ENCODE peak calls at places on chromosome 19, in four cellular contexts. D, F, Q and O are unnamed samples.

GRCh38 chr19:13727798-13728197 is 36.5 kb upstream of the MRI1 start:
- DNase-seq in D (peak), F (no peak), Q (no peak), O (no peak)

GRCh38 chr19:36140289-36141038 is 598 bp downstream of the CAPNS1 start:
- DNase-seq in D (peak), F (peak), Q (peak), O (peak)

GRCh38 chr19:36259211-36259610 is 44.3 kb downstream of the ZNF146 start:
- DNase-seq in D (no peak), F (no peak), Q (no peak), O (no peak)

GRCh38 chr19:49851456-49852259 is 699 bp downstream of the PTOV1 start:
- DNase-seq in D (no peak), F (peak), Q (no peak), O (no peak)

GRCh38 chr19:13865578-13866462 is 11.1 kb upstream of the NANOS3 start:
- DNase-seq in D (no peak), F (no peak), Q (no peak), O (no peak)

GRCh38 chr19:7454998-7455397 is 33.8 kb downstream of the PEX11G start:
- DNase-seq in D (no peak), F (no peak), Q (no peak), O (no peak)

GRCh38 chr19:29662604-29663404 is 2.5 kb upstream of the PLEKHF1 start:
- DNase-seq in D (peak), F (peak), Q (no peak), O (peak)

GRCh38 chr19:38057954-38058690 is 151.1 kb downstream of the SIPA1L3 start:
- DNase-seq in D (no peak), F (no peak), Q (no peak), O (peak)

GRCh38 chr19:35266904-35267817 is 1.6 kb upstream of the USF2 start:
- DNase-seq in D (peak), F (peak), Q (no peak), O (peak)

GRCh38 chr19:11798391-11799296 is at the start of gene ZNF491:
- DNase-seq in D (peak), F (peak), Q (peak), O (peak)

GRCh38 chr19:17617807-17618192 is 62.4 kb downstream of the COLGALT1 start:
- DNase-seq in D (no peak), F (no peak), Q (no peak), O (no peak)

GRCh38 chr19:5635427-5635826 is 12.5 kb downstream of the SAFB start:
- DNase-seq in D (no peak), F (no peak), Q (no peak), O (no peak)

GRCh38 chr19:30304540-30304939 is 67.6 kb upstream of the ZNF536 start:
- DNase-seq in D (no peak), F (no peak), Q (no peak), O (no peak)

GRCh38 chr19:35162471-35163326 is 8.2 kb downstream of the FXYD5 start:
- DNase-seq in D (no peak), F (peak), Q (no peak), O (no peak)

GRCh38 chr19:23015660-23016059 is 12.7 kb upstream of the ZNF728 start:
- DNase-seq in D (no peak), F (no peak), Q (no peak), O (no peak)

GRCh38 chr19:29370276-29370675 is 155.5 kb upstream of the VSTM2B start:
- DNase-seq in D (no peak), F (no peak), Q (no peak), O (no peak)

GRCh38 chr19:7199613-7200533 is 94.3 kb downstream of the INSR start:
- DNase-seq in D (peak), F (peak), Q (no peak), O (peak)

GRCh38 chr19:31693131-31693700 is 344.0 kb upstream of the TSHZ3 start:
- DNase-seq in D (no peak), F (no peak), Q (no peak), O (no peak)
- H3K18ac ChIP-seq in D (no peak), F (no peak), Q (no peak), O (no peak)

GRCh38 chr19:18653853-18654252 is 17.0 kb downstream of the KLHL26 start:
- DNase-seq in D (no peak), F (no peak), Q (no peak), O (no peak)
- H3K18ac ChIP-seq in D (no peak), F (no peak), Q (no peak), O (no peak)

GRCh38 chr19:53898680-53899341 is 10.3 kb upstream of the CACNG7 start:
- DNase-seq in D (no peak), F (peak), Q (no peak), O (no peak)
- H3K18ac ChIP-seq in D (no peak), F (no peak), Q (peak), O (no peak)

GRCh38 chr19:39140594-39140993 is 15.0 kb downstream of the PAK4 start:
- DNase-seq in D (no peak), F (no peak), Q (no peak), O (no peak)

GRCh38 chr19:39140195-39140516 is 14.6 kb downstream of the PAK4 start:
- DNase-seq in D (no peak), F (peak), Q (no peak), O (no peak)

GRCh38 chr19:39138221-39139211 is 12.9 kb downstream of the PAK4 start:
- DNase-seq in D (no peak), F (no peak), Q (no peak), O (no peak)

GRCh38 chr19:39141929-39142328 is 16.3 kb downstream of the PAK4 start:
- DNase-seq in D (no peak), F (no peak), Q (no peak), O (no peak)

GRCh38 chr19:39139305-39140194 is 14.0 kb downstream of the PAK4 start:
- DNase-seq in D (no peak), F (peak), Q (no peak), O (no peak)
- H3K18ac ChIP-seq in D (no peak), F (peak), Q (peak), O (peak)